ENCODE peak calls at places on chromosomes 11 and 22, in nine cellular contexts. One of them, this sample, is unnamed.

GRCh38 chr11:2276280-2276998 is 6.1 kb upstream of the ASCL2 start:
- DNase-seq in HFF-Myc: no peak
- DNase-seq in T-cell: no peak
- DNase-seq in HTR-8/SVneo: no peak
- DNase-seq in T47D: no peak
- DNase-seq in EL: no peak
- DNase-seq in HEK293T: no peak
- DNase-seq in CD8-positive, alpha-beta T cell: peak
- DNase-seq in stimulated activated CD4-positive, alpha-beta T cell treated with anti-CD3 and anti-CD28 coated beads, Interleukin-2, amount 100 ng/mL, for 48 hours: no peak
- DNase-seq in this sample: no peak

GRCh38 chr22:46613606-46613997 is 6.6 kb upstream of the GRAMD4 start:
- DNase-seq in T-cell: peak
- DNase-seq in HEK293T: no peak
- DNase-seq in HTR-8/SVneo: no peak
- DNase-seq in CD8-positive, alpha-beta T cell: peak
- DNase-seq in stimulated activated CD4-positive, alpha-beta T cell treated with anti-CD3 and anti-CD28 coated beads, Interleukin-2, amount 100 ng/mL, for 48 hours: no peak
- DNase-seq in HFF-Myc: no peak
- DNase-seq in T47D: no peak
- DNase-seq in EL: peak
- DNase-seq in this sample: peak

GRCh38 chr22:36762687-36763260 is 13.1 kb downstream of the IFT27 start:
- DNase-seq in stimulated activated CD4-positive, alpha-beta T cell treated with anti-CD3 and anti-CD28 coated beads, Interleukin-2, amount 100 ng/mL, for 48 hours: no peak
- DNase-seq in HTR-8/SVneo: no peak
- DNase-seq in HFF-Myc: no peak
- DNase-seq in T-cell: no peak
- DNase-seq in T47D: no peak
- DNase-seq in CD8-positive, alpha-beta T cell: no peak
- DNase-seq in HEK293T: no peak
- DNase-seq in EL: no peak
- DNase-seq in this sample: peak

GRCh38 chr11:27582686-27583085 is 76.1 kb upstream of the LIN7C start:
- DNase-seq in T47D: no peak
- DNase-seq in HTR-8/SVneo: no peak
- DNase-seq in T-cell: no peak
- DNase-seq in HFF-Myc: no peak
- DNase-seq in HEK293T: no peak
- DNase-seq in CD8-positive, alpha-beta T cell: no peak
- DNase-seq in EL: no peak
- DNase-seq in stimulated activated CD4-positive, alpha-beta T cell treated with anti-CD3 and anti-CD28 coated beads, Interleukin-2, amount 100 ng/mL, for 48 hours: no peak
- DNase-seq in this sample: no peak

GRCh38 chr11:111602865-111603632 is 800 bp downstream of the SIK2 start:
- DNase-seq in T47D: peak
- DNase-seq in HFF-Myc: no peak
- DNase-seq in HEK293T: peak
- DNase-seq in EL: peak
- DNase-seq in T-cell: peak
- DNase-seq in HTR-8/SVneo: no peak
- DNase-seq in stimulated activated CD4-positive, alpha-beta T cell treated with anti-CD3 and anti-CD28 coated beads, Interleukin-2, amount 100 ng/mL, for 48 hours: peak
- DNase-seq in CD8-positive, alpha-beta T cell: peak
- DNase-seq in this sample: peak

GRCh38 chr11:61701298-61701993 is 21.3 kb downstream of the DAGLA start:
- DNase-seq in HTR-8/SVneo: no peak
- DNase-seq in HEK293T: peak
- DNase-seq in stimulated activated CD4-positive, alpha-beta T cell treated with anti-CD3 and anti-CD28 coated beads, Interleukin-2, amount 100 ng/mL, for 48 hours: no peak
- DNase-seq in EL: peak
- DNase-seq in CD8-positive, alpha-beta T cell: no peak
- DNase-seq in T-cell: no peak
- DNase-seq in HFF-Myc: no peak
- DNase-seq in T47D: peak
- DNase-seq in this sample: no peak

GRCh38 chr22:36056980-36057379 is 28.4 kb upstream of the RBFOX2 start:
- DNase-seq in stimulated activated CD4-positive, alpha-beta T cell treated with anti-CD3 and anti-CD28 coated beads, Interleukin-2, amount 100 ng/mL, for 48 hours: no peak
- DNase-seq in HFF-Myc: no peak
- DNase-seq in T-cell: no peak
- DNase-seq in HTR-8/SVneo: no peak
- DNase-seq in EL: peak
- DNase-seq in CD8-positive, alpha-beta T cell: no peak
- DNase-seq in HEK293T: no peak
- DNase-seq in T47D: no peak
- DNase-seq in this sample: no peak

GRCh38 chr11:15627560-15627959 is 512.8 kb downstream of the INSC start:
- DNase-seq in T47D: no peak
- DNase-seq in HTR-8/SVneo: peak
- DNase-seq in HFF-Myc: no peak
- DNase-seq in T-cell: no peak
- DNase-seq in HEK293T: no peak
- DNase-seq in CD8-positive, alpha-beta T cell: no peak
- DNase-seq in EL: peak
- DNase-seq in stimulated activated CD4-positive, alpha-beta T cell treated with anti-CD3 and anti-CD28 coated beads, Interleukin-2, amount 100 ng/mL, for 48 hours: no peak
- DNase-seq in this sample: no peak

GRCh38 chr11:469684-470667 is 19.9 kb downstream of the PTDSS2 start:
- DNase-seq in stimulated activated CD4-positive, alpha-beta T cell treated with anti-CD3 and anti-CD28 coated beads, Interleukin-2, amount 100 ng/mL, for 48 hours: no peak
- DNase-seq in CD8-positive, alpha-beta T cell: no peak
- DNase-seq in HFF-Myc: no peak
- DNase-seq in T-cell: no peak
- DNase-seq in T47D: peak
- DNase-seq in HTR-8/SVneo: peak
- DNase-seq in HEK293T: no peak
- DNase-seq in EL: peak
- DNase-seq in this sample: peak

GRCh38 chr11:68186061-68186460 is 27.0 kb downstream of the KMT5B start:
- DNase-seq in HTR-8/SVneo: no peak
- DNase-seq in T47D: no peak
- DNase-seq in HFF-Myc: no peak
- DNase-seq in CD8-positive, alpha-beta T cell: no peak
- DNase-seq in T-cell: no peak
- DNase-seq in stimulated activated CD4-positive, alpha-beta T cell treated with anti-CD3 and anti-CD28 coated beads, Interleukin-2, amount 100 ng/mL, for 48 hours: no peak
- DNase-seq in HEK293T: no peak
- DNase-seq in EL: no peak
- DNase-seq in this sample: no peak

GRCh38 chr11:84993386-84993785 is 633.8 kb downstream of the DLG2 start:
- DNase-seq in EL: peak
- DNase-seq in HFF-Myc: no peak
- DNase-seq in HTR-8/SVneo: no peak
- DNase-seq in CD8-positive, alpha-beta T cell: no peak
- DNase-seq in HEK293T: no peak
- DNase-seq in T47D: peak
- DNase-seq in T-cell: no peak
- DNase-seq in stimulated activated CD4-positive, alpha-beta T cell treated with anti-CD3 and anti-CD28 coated beads, Interleukin-2, amount 100 ng/mL, for 48 hours: no peak
- DNase-seq in this sample: no peak

GRCh38 chr22:31248138-31248745 is 36.1 kb downstream of the LIMK2 start:
- DNase-seq in HEK293T: peak
- DNase-seq in stimulated activated CD4-positive, alpha-beta T cell treated with anti-CD3 and anti-CD28 coated beads, Interleukin-2, amount 100 ng/mL, for 48 hours: peak
- DNase-seq in HTR-8/SVneo: peak
- DNase-seq in EL: peak
- DNase-seq in T47D: peak
- DNase-seq in T-cell: peak
- DNase-seq in HFF-Myc: peak
- DNase-seq in CD8-positive, alpha-beta T cell: peak
- DNase-seq in this sample: peak

GRCh38 chr22:40819741-40820140 is 595 bp upstream of the SLC25A17 start:
- DNase-seq in HTR-8/SVneo: no peak
- DNase-seq in T47D: peak
- DNase-seq in EL: peak
- DNase-seq in HEK293T: no peak
- DNase-seq in stimulated activated CD4-positive, alpha-beta T cell treated with anti-CD3 and anti-CD28 coated beads, Interleukin-2, amount 100 ng/mL, for 48 hours: no peak
- DNase-seq in CD8-positive, alpha-beta T cell: no peak
- DNase-seq in HFF-Myc: no peak
- DNase-seq in T-cell: no peak
- DNase-seq in this sample: no peak

GRCh38 chr11:113634940-113635575 is 71.0 kb downstream of the TMPRSS5 start:
- DNase-seq in T47D: no peak
- DNase-seq in EL: no peak
- DNase-seq in HTR-8/SVneo: no peak
- DNase-seq in HEK293T: no peak
- DNase-seq in HFF-Myc: no peak
- DNase-seq in CD8-positive, alpha-beta T cell: no peak
- DNase-seq in stimulated activated CD4-positive, alpha-beta T cell treated with anti-CD3 and anti-CD28 coated beads, Interleukin-2, amount 100 ng/mL, for 48 hours: no peak
- DNase-seq in T-cell: no peak
- DNase-seq in this sample: no peak

GRCh38 chr22:48369789-48370507 is 1457.7 kb downstream of the BRD1 start:
- DNase-seq in stimulated activated CD4-positive, alpha-beta T cell treated with anti-CD3 and anti-CD28 coated beads, Interleukin-2, amount 100 ng/mL, for 48 hours: no peak
- DNase-seq in HEK293T: no peak
- DNase-seq in HTR-8/SVneo: no peak
- DNase-seq in T47D: no peak
- DNase-seq in HFF-Myc: no peak
- DNase-seq in CD8-positive, alpha-beta T cell: no peak
- DNase-seq in EL: no peak
- DNase-seq in T-cell: no peak
- DNase-seq in this sample: no peak

GRCh38 chr22:35961480-35961902 is 67.1 kb downstream of the RBFOX2 start:
- DNase-seq in T-cell: no peak
- DNase-seq in CD8-positive, alpha-beta T cell: no peak
- DNase-seq in stimulated activated CD4-positive, alpha-beta T cell treated with anti-CD3 and anti-CD28 coated beads, Interleukin-2, amount 100 ng/mL, for 48 hours: no peak
- DNase-seq in HTR-8/SVneo: peak
- DNase-seq in HFF-Myc: peak
- DNase-seq in HEK293T: peak
- DNase-seq in EL: peak
- DNase-seq in T47D: no peak
- DNase-seq in this sample: peak

GRCh38 chr22:31905356-31905755 is 39.0 kb upstream of the YWHAH start:
- DNase-seq in T-cell: no peak
- DNase-seq in HFF-Myc: no peak
- DNase-seq in EL: no peak
- DNase-seq in T47D: no peak
- DNase-seq in HTR-8/SVneo: no peak
- DNase-seq in stimulated activated CD4-positive, alpha-beta T cell treated with anti-CD3 and anti-CD28 coated beads, Interleukin-2, amount 100 ng/mL, for 48 hours: no peak
- DNase-seq in HEK293T: no peak
- DNase-seq in CD8-positive, alpha-beta T cell: no peak
- DNase-seq in this sample: no peak

GRCh38 chr22:42805998-42806481 is 51.0 kb downstream of the ARFGAP3 start:
- DNase-seq in HEK293T: no peak
- DNase-seq in EL: no peak
- DNase-seq in CD8-positive, alpha-beta T cell: no peak
- DNase-seq in T-cell: no peak
- DNase-seq in T47D: no peak
- DNase-seq in stimulated activated CD4-positive, alpha-beta T cell treated with anti-CD3 and anti-CD28 coated beads, Interleukin-2, amount 100 ng/mL, for 48 hours: no peak
- DNase-seq in HFF-Myc: no peak
- DNase-seq in HTR-8/SVneo: no peak
- DNase-seq in this sample: no peak

GRCh38 chr11:61090521-61090920 is 11.8 kb upstream of the CD5 start:
- DNase-seq in T47D: no peak
- DNase-seq in CD8-positive, alpha-beta T cell: no peak
- DNase-seq in HFF-Myc: no peak
- DNase-seq in EL: no peak
- DNase-seq in HTR-8/SVneo: no peak
- DNase-seq in T-cell: no peak
- DNase-seq in HEK293T: no peak
- DNase-seq in stimulated activated CD4-positive, alpha-beta T cell treated with anti-CD3 and anti-CD28 coated beads, Interleukin-2, amount 100 ng/mL, for 48 hours: no peak
- DNase-seq in this sample: peak

GRCh38 chr11:113419426-113420003 is 31.9 kb downstream of the ANKK1 start:
- DNase-seq in stimulated activated CD4-positive, alpha-beta T cell treated with anti-CD3 and anti-CD28 coated beads, Interleukin-2, amount 100 ng/mL, for 48 hours: no peak
- DNase-seq in CD8-positive, alpha-beta T cell: no peak
- DNase-seq in T47D: no peak
- DNase-seq in HFF-Myc: no peak
- DNase-seq in EL: no peak
- DNase-seq in HTR-8/SVneo: no peak
- DNase-seq in T-cell: no peak
- DNase-seq in HEK293T: no peak
- DNase-seq in this sample: no peak

GRCh38 chr11:18171377-18172000 is 1.1 kb upstream of the MRGPRX4 start:
- DNase-seq in stimulated activated CD4-positive, alpha-beta T cell treated with anti-CD3 and anti-CD28 coated beads, Interleukin-2, amount 100 ng/mL, for 48 hours: no peak
- DNase-seq in T-cell: no peak
- DNase-seq in EL: peak
- DNase-seq in HTR-8/SVneo: peak
- DNase-seq in HFF-Myc: peak
- DNase-seq in CD8-positive, alpha-beta T cell: no peak
- DNase-seq in HEK293T: peak
- DNase-seq in T47D: peak
- DNase-seq in this sample: no peak